ENCODE peak calls at places on chromosomes 5 and 9, in four cellular contexts. One of them, this sample, is unnamed.

GRCh38 chr5:110536120-110537115 is 190.1 kb downstream of the TMEM232 start:
- DNase-seq in upper lobe of left lung: no peak
- DNase-seq in brain microvascular endothelial cell: no peak
- DNase-seq in stomach: no peak
- DNase-seq in this sample: peak; percentile 6

GRCh38 chr9:71048271-71048670 is 73.2 kb downstream of the TRPM3 start:
- DNase-seq in stomach: no peak
- DNase-seq in upper lobe of left lung: no peak
- DNase-seq in brain microvascular endothelial cell: no peak
- DNase-seq in this sample: no peak

GRCh38 chr9:113558632-113559502 is 95.3 kb downstream of the RGS3 start:
- DNase-seq in brain microvascular endothelial cell: peak; percentile 67
- DNase-seq in stomach: peak; percentile 87
- DNase-seq in upper lobe of left lung: peak; percentile 44
- DNase-seq in this sample: peak; percentile 74

GRCh38 chr5:174491761-174492350 is 232.5 kb upstream of the MSX2 start:
- DNase-seq in stomach: no peak
- DNase-seq in upper lobe of left lung: no peak
- DNase-seq in brain microvascular endothelial cell: no peak
- DNase-seq in this sample: no peak

GRCh38 chr9:116939605-116940004 is 252.5 kb downstream of the TRIM32 start:
- DNase-seq in brain microvascular endothelial cell: peak; percentile 39
- DNase-seq in stomach: no peak
- DNase-seq in upper lobe of left lung: no peak
- DNase-seq in this sample: no peak

GRCh38 chr5:26553079-26553478 is 485.3 kb downstream of the CDH9 start:
- DNase-seq in upper lobe of left lung: no peak
- DNase-seq in stomach: no peak
- DNase-seq in brain microvascular endothelial cell: no peak
- DNase-seq in this sample: peak; percentile 25

GRCh38 chr5:124342586-124342985 is 403.9 kb downstream of the ZNF608 start:
- DNase-seq in stomach: no peak
- DNase-seq in brain microvascular endothelial cell: no peak
- DNase-seq in upper lobe of left lung: no peak
- DNase-seq in this sample: peak; percentile 41

GRCh38 chr9:111501005-111501562 is 16.9 kb upstream of the ECPAS start:
- DNase-seq in stomach: no peak
- DNase-seq in brain microvascular endothelial cell: no peak
- DNase-seq in upper lobe of left lung: no peak
- DNase-seq in this sample: no peak

GRCh38 chr9:88007291-88007650 is 32.9 kb upstream of the CDK20 start:
- DNase-seq in brain microvascular endothelial cell: no peak
- DNase-seq in stomach: no peak
- DNase-seq in upper lobe of left lung: no peak
- DNase-seq in this sample: peak; percentile 46

GRCh38 chr5:39256472-39256871 is 37.1 kb upstream of the FYB1 start:
- DNase-seq in brain microvascular endothelial cell: peak; percentile 57
- DNase-seq in upper lobe of left lung: no peak
- DNase-seq in stomach: no peak
- DNase-seq in this sample: peak; percentile 87

GRCh38 chr5:18792145-18792544 is 1157.9 kb downstream of the TAF11L14 start:
- DNase-seq in stomach: peak; percentile 68
- DNase-seq in upper lobe of left lung: no peak
- DNase-seq in brain microvascular endothelial cell: no peak
- DNase-seq in this sample: no peak

GRCh38 chr9:131487001-131487400 is 15.7 kb upstream of the POMT1 start:
- DNase-seq in upper lobe of left lung: no peak
- DNase-seq in stomach: no peak
- DNase-seq in brain microvascular endothelial cell: no peak
- DNase-seq in this sample: no peak

GRCh38 chr5:143426437-143426991 is 23.0 kb upstream of the NR3C1 start:
- DNase-seq in stomach: no peak
- DNase-seq in upper lobe of left lung: no peak
- DNase-seq in brain microvascular endothelial cell: no peak
- DNase-seq in this sample: no peak

GRCh38 chr5:36170869-36171424 is 19.0 kb downstream of the SKP2 start:
- DNase-seq in upper lobe of left lung: no peak
- DNase-seq in brain microvascular endothelial cell: no peak
- DNase-seq in stomach: no peak
- DNase-seq in this sample: no peak

GRCh38 chr9:1745980-1746379 is 269.2 kb upstream of the SMARCA2 start:
- DNase-seq in upper lobe of left lung: no peak
- DNase-seq in brain microvascular endothelial cell: no peak
- DNase-seq in stomach: no peak
- DNase-seq in this sample: no peak

GRCh38 chr5:126920291-126920690 is 110.1 kb downstream of the MARCHF3 start:
- DNase-seq in upper lobe of left lung: no peak
- DNase-seq in stomach: no peak
- DNase-seq in brain microvascular endothelial cell: peak; percentile 25
- DNase-seq in this sample: peak; percentile 46

GRCh38 chr5:41598011-41598410 is 87.6 kb upstream of the PLCXD3 start:
- DNase-seq in upper lobe of left lung: no peak
- DNase-seq in stomach: no peak
- DNase-seq in brain microvascular endothelial cell: peak; percentile 12
- DNase-seq in this sample: peak; percentile 67

GRCh38 chr9:94700445-94700844 is 26.1 kb upstream of the AOPEP start:
- DNase-seq in upper lobe of left lung: no peak
- DNase-seq in brain microvascular endothelial cell: no peak
- DNase-seq in stomach: no peak
- DNase-seq in this sample: peak; percentile 10

GRCh38 chr9:78567693-78568092 is 270.8 kb downstream of the PSAT1 start:
- DNase-seq in upper lobe of left lung: no peak
- DNase-seq in brain microvascular endothelial cell: peak; percentile 12
- DNase-seq in stomach: no peak
- DNase-seq in this sample: peak; percentile 19

GRCh38 chr9:89448381-89448780 is 49.5 kb downstream of the SEMA4D start:
- DNase-seq in brain microvascular endothelial cell: no peak
- DNase-seq in upper lobe of left lung: no peak
- DNase-seq in stomach: no peak
- DNase-seq in this sample: no peak

GRCh38 chr5:79035237-79035636 is 34.2 kb downstream of the DMGDH start:
- DNase-seq in brain microvascular endothelial cell: no peak
- DNase-seq in upper lobe of left lung: no peak
- DNase-seq in stomach: no peak
- DNase-seq in this sample: no peak

GRCh38 chr9:79989079-79989478 is 417.3 kb downstream of the TLE4 start:
- DNase-seq in brain microvascular endothelial cell: no peak
- DNase-seq in stomach: no peak
- DNase-seq in upper lobe of left lung: no peak
- DNase-seq in this sample: no peak

GRCh38 chr9:90857855-90858254 is 56.2 kb downstream of the SYK start:
- DNase-seq in brain microvascular endothelial cell: no peak
- DNase-seq in upper lobe of left lung: no peak
- DNase-seq in stomach: no peak
- DNase-seq in this sample: no peak

GRCh38 chr9:128160603-128160987 is 530 bp downstream of the BBLN start:
- DNase-seq in brain microvascular endothelial cell: peak; percentile 19
- DNase-seq in stomach: no peak
- DNase-seq in upper lobe of left lung: no peak
- DNase-seq in this sample: no peak

GRCh38 chr5:2579126-2579525 is 172.4 kb downstream of the IRX2 start:
- DNase-seq in stomach: no peak
- DNase-seq in brain microvascular endothelial cell: no peak
- DNase-seq in upper lobe of left lung: no peak
- DNase-seq in this sample: no peak

GRCh38 chr5:74212336-74212735 is 428.2 kb downstream of the ENC1 start:
- DNase-seq in upper lobe of left lung: no peak
- DNase-seq in brain microvascular endothelial cell: peak; percentile 48
- DNase-seq in stomach: no peak
- DNase-seq in this sample: peak; percentile 68

GRCh38 chr5:157956271-157956885 is 97.4 kb upstream of the CLINT1 start:
- DNase-seq in brain microvascular endothelial cell: no peak
- DNase-seq in upper lobe of left lung: no peak
- DNase-seq in stomach: no peak
- DNase-seq in this sample: no peak

GRCh38 chr5:179326176-179326997 is 18.9 kb downstream of the ADAMTS2 start:
- DNase-seq in upper lobe of left lung: no peak
- DNase-seq in stomach: no peak
- DNase-seq in brain microvascular endothelial cell: no peak
- DNase-seq in this sample: peak; percentile 90

GRCh38 chr5:143837306-143837848 is 25.4 kb downstream of the HMHB1 start:
- DNase-seq in stomach: no peak
- DNase-seq in brain microvascular endothelial cell: peak; percentile 14
- DNase-seq in upper lobe of left lung: no peak
- DNase-seq in this sample: peak; percentile 54

GRCh38 chr5:151675956-151676712 is 10.6 kb downstream of the SPARC start:
- DNase-seq in upper lobe of left lung: no peak
- DNase-seq in brain microvascular endothelial cell: no peak
- DNase-seq in stomach: no peak
- DNase-seq in this sample: peak; percentile 18

GRCh38 chr5:94243612-94244011 is 374.8 kb downstream of the KIAA0825 start:
- DNase-seq in stomach: no peak
- DNase-seq in upper lobe of left lung: no peak
- DNase-seq in brain microvascular endothelial cell: no peak
- DNase-seq in this sample: no peak

DNA sequence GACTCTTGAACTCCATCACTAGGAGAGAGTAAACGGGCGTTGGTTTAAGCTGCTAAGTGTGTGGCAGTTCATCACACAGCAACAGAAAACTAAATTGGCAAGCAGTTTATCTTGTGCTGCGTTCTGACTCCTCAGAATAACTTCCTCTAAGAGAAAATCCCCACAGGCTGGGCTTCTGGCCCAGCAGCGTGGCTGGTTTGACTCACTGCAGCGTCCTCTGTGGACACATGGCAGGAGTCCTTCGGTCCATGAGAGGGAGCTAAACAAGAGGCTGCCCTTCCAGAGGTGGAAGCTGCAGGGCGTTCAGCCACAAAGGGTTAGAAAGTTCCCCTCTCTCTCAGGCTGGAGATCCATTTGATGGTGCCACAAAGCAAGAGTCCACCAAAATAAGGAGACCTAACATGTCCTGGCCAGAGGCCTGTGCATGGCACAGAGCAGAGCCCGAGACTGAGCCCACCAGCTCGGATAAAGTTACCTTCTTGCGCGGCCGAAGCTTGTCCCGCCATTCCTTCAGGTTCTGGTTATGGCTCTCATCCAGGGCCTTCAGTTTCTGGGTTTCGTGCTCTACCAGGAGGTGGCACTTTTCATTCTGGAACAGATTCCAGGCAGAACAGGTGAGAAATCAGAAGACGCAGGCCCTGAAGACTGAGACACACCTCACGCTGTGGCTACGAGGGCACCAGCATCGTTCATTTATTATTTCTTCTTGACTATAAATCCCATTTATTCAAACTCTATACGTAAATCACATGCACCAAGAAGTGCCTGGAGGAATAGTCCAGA is 46.2 kb upstream of the FBXW11 start:
- DNase-seq in upper lobe of left lung: no peak
- DNase-seq in brain microvascular endothelial cell: peak; percentile 84
- DNase-seq in stomach: peak; percentile 39
- DNase-seq in this sample: peak; percentile 89
- TF ChIP-seq CTCF in upper lobe of left lung: no peak
- TF ChIP-seq CTCF in brain microvascular endothelial cell: peak; percentile 57
- TF ChIP-seq CTCF in stomach: no peak
- TF ChIP-seq CTCF in this sample: peak; percentile 57

GRCh38 chr5:132257131-132258101 is at the start of gene PDLIM4:
- DNase-seq in stomach: no peak
- DNase-seq in upper lobe of left lung: peak; percentile 28
- DNase-seq in brain microvascular endothelial cell: peak; percentile 17
- DNase-seq in this sample: peak; percentile 35

GRCh38 chr5:132256086-132256782 is 1.3 kb upstream of the PDLIM4 start:
- DNase-seq in brain microvascular endothelial cell: no peak
- DNase-seq in upper lobe of left lung: peak; percentile 6
- DNase-seq in stomach: no peak
- DNase-seq in this sample: no peak

GRCh38 chr5:132258102-132259060 is 885 bp downstream of the PDLIM4 start:
- DNase-seq in upper lobe of left lung: peak; percentile 19
- DNase-seq in brain microvascular endothelial cell: peak; percentile 53
- DNase-seq in stomach: no peak
- DNase-seq in this sample: peak; percentile 64

GRCh38 chr5:132254321-132254977 is 3.0 kb upstream of the PDLIM4 start:
- DNase-seq in stomach: peak; percentile 71
- DNase-seq in upper lobe of left lung: peak; percentile 59
- DNase-seq in brain microvascular endothelial cell: no peak
- DNase-seq in this sample: no peak

GRCh38 chr5:132256783-132257130 is 739 bp upstream of the PDLIM4 start:
- DNase-seq in upper lobe of left lung: no peak
- DNase-seq in brain microvascular endothelial cell: no peak
- DNase-seq in stomach: no peak
- DNase-seq in this sample: no peak
- H3K4me3 ChIP-seq in upper lobe of left lung: peak overlapping the region; percentile 54
- H3K4me3 ChIP-seq in brain microvascular endothelial cell: peak overlapping the region; percentile 81
- H3K4me3 ChIP-seq in stomach: peak overlapping the region; percentile 54
- H3K4me3 ChIP-seq in this sample: peak overlapping the region; percentile 83

GRCh38 chr9:83920942-83921707 is at the start of gene KIF27:
- DNase-seq in brain microvascular endothelial cell: peak; percentile 98
- DNase-seq in upper lobe of left lung: peak; percentile 100
- DNase-seq in stomach: peak; percentile 99
- DNase-seq in this sample: peak; percentile 98

GRCh38 chr9:83919111-83919510 is 2.1 kb downstream of the KIF27 start:
- DNase-seq in upper lobe of left lung: no peak
- DNase-seq in stomach: no peak
- DNase-seq in brain microvascular endothelial cell: no peak
- DNase-seq in this sample: no peak

DNA sequence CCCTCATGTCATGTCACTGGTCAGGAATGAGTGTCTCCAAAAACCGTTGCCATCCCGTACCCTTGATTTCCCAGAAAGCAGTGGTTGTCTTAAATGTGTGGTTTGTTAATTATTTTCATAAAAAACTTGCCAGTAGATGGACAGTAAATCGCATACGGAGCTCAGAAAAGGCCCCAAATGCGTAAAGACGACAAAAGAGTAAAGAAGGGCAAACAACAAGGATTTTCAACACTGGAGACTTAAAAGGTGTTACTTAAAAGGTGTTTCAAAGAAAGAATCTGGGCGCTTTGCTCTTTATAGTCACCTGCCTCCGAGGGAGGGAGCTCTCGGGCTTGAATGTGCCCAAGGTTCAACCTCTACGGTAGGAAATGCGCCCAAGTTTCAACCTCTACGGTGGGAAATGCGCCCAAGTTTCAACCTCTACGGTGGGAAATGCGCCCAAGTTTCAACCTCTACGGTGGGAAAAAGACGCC is 727 bp downstream of the KIF27 start:
- DNase-seq in stomach: peak; percentile 62
- DNase-seq in upper lobe of left lung: peak; percentile 76
- DNase-seq in brain microvascular endothelial cell: no peak
- DNase-seq in this sample: peak; percentile 69
- TF ChIP-seq CTCF in stomach: peak; percentile 40
- TF ChIP-seq CTCF in upper lobe of left lung: no peak
- TF ChIP-seq CTCF in brain microvascular endothelial cell: peak; percentile 62
- TF ChIP-seq CTCF in this sample: peak; percentile 65

GRCh38 chr5:106882035-106882434 is 788.7 kb downstream of the EFNA5 start:
- DNase-seq in stomach: no peak
- DNase-seq in brain microvascular endothelial cell: no peak
- DNase-seq in upper lobe of left lung: no peak
- DNase-seq in this sample: no peak
- H3K4me3 ChIP-seq in stomach: no peak overlapping the region
- H3K4me3 ChIP-seq in brain microvascular endothelial cell: no peak overlapping the region
- H3K4me3 ChIP-seq in upper lobe of left lung: no peak overlapping the region
- H3K4me3 ChIP-seq in this sample: no peak overlapping the region

This sample was measured in choroid plexus epithelial cell.